ENCODE peak calls at places on chromosome 5, in five cellular contexts. One of them, this sample, is unnamed.

GRCh38 chr5:80216753-80217596 is 38.9 kb downstream of the SERINC5 start:
- DNase-seq in fibroblast of lung: peak
- DNase-seq in Karpas-422: no peak
- DNase-seq in BJ: no peak
- DNase-seq in GM23248: peak
- DNase-seq in this sample: peak

GRCh38 chr5:89315194-89315593 is 432.2 kb upstream of the MEF2C start:
- DNase-seq in Karpas-422: no peak
- DNase-seq in BJ: no peak
- DNase-seq in GM23248: peak
- DNase-seq in fibroblast of lung: peak
- DNase-seq in this sample: peak

GRCh38 chr5:115194671-115195070 is 25.0 kb upstream of the TRIM36 start:
- DNase-seq in GM23248: peak
- DNase-seq in Karpas-422: no peak
- DNase-seq in fibroblast of lung: peak
- DNase-seq in BJ: peak
- DNase-seq in this sample: peak

GRCh38 chr5:146313027-146313426 is 25.6 kb upstream of the POU4F3 start:
- DNase-seq in BJ: no peak
- DNase-seq in fibroblast of lung: no peak
- DNase-seq in GM23248: no peak
- DNase-seq in Karpas-422: no peak
- DNase-seq in this sample: no peak

GRCh38 chr5:93891491-93892480 is 150.4 kb upstream of the POU5F2 start:
- DNase-seq in Karpas-422: no peak
- DNase-seq in BJ: no peak
- DNase-seq in fibroblast of lung: peak
- DNase-seq in GM23248: no peak
- DNase-seq in this sample: no peak

GRCh38 chr5:174503461-174504265 is 220.7 kb upstream of the MSX2 start:
- DNase-seq in GM23248: peak
- DNase-seq in BJ: peak
- DNase-seq in Karpas-422: no peak
- DNase-seq in fibroblast of lung: peak
- DNase-seq in this sample: peak

GRCh38 chr5:25458628-25459027 is 813.9 kb upstream of the CDH10 start:
- DNase-seq in fibroblast of lung: peak
- DNase-seq in BJ: no peak
- DNase-seq in Karpas-422: no peak
- DNase-seq in GM23248: no peak
- DNase-seq in this sample: no peak

GRCh38 chr5:19771174-19771835 is 216.7 kb downstream of the CDH18 start:
- DNase-seq in fibroblast of lung: peak
- DNase-seq in GM23248: peak
- DNase-seq in Karpas-422: no peak
- DNase-seq in BJ: no peak
- DNase-seq in this sample: no peak

GRCh38 chr5:52859619-52860018 is 71.9 kb downstream of the ITGA1 start:
- DNase-seq in Karpas-422: no peak
- DNase-seq in BJ: peak
- DNase-seq in fibroblast of lung: peak
- DNase-seq in GM23248: peak
- DNase-seq in this sample: peak

GRCh38 chr5:115325291-115326019 is 29.0 kb upstream of the CCDC112 start:
- DNase-seq in Karpas-422: no peak
- DNase-seq in fibroblast of lung: no peak
- DNase-seq in BJ: no peak
- DNase-seq in GM23248: no peak
- DNase-seq in this sample: no peak

GRCh38 chr5:173486355-173486754 is 130.1 kb downstream of the BOD1 start:
- DNase-seq in GM23248: no peak
- DNase-seq in fibroblast of lung: no peak
- DNase-seq in Karpas-422: no peak
- DNase-seq in BJ: no peak
- DNase-seq in this sample: no peak

GRCh38 chr5:1732238-1732880 is 67.3 kb downstream of the MRPL36 start:
- DNase-seq in Karpas-422: no peak
- DNase-seq in fibroblast of lung: no peak
- DNase-seq in GM23248: no peak
- DNase-seq in BJ: no peak
- DNase-seq in this sample: no peak

GRCh38 chr5:122110990-122111389 is 18.4 kb upstream of the ZNF474 start:
- DNase-seq in Karpas-422: no peak
- DNase-seq in fibroblast of lung: no peak
- DNase-seq in GM23248: no peak
- DNase-seq in BJ: no peak
- DNase-seq in this sample: no peak

GRCh38 chr5:79183011-79183410 is 52.9 kb upstream of the JMY start:
- DNase-seq in Karpas-422: no peak
- DNase-seq in BJ: no peak
- DNase-seq in fibroblast of lung: no peak
- DNase-seq in GM23248: peak
- DNase-seq in this sample: no peak

GRCh38 chr5:177540438-177540837 is 13.9 kb downstream of the FAM193B start:
- DNase-seq in GM23248: no peak
- DNase-seq in Karpas-422: no peak
- DNase-seq in BJ: no peak
- DNase-seq in fibroblast of lung: no peak
- DNase-seq in this sample: no peak

GRCh38 chr5:1156033-1156753 is 44.3 kb upstream of the SLC12A7 start:
- DNase-seq in GM23248: no peak
- DNase-seq in BJ: no peak
- DNase-seq in fibroblast of lung: no peak
- DNase-seq in Karpas-422: no peak
- DNase-seq in this sample: no peak

GRCh38 chr5:138110266-138110963 is 26.6 kb downstream of the WNT8A start:
- DNase-seq in BJ: no peak
- DNase-seq in fibroblast of lung: peak
- DNase-seq in GM23248: no peak
- DNase-seq in Karpas-422: no peak
- DNase-seq in this sample: no peak

GRCh38 chr5:151315998-151316597 is 12.5 kb upstream of the SLC36A3 start:
- DNase-seq in Karpas-422: peak
- DNase-seq in fibroblast of lung: peak
- DNase-seq in GM23248: peak
- DNase-seq in BJ: no peak
- DNase-seq in this sample: peak

GRCh38 chr5:139774980-139775654 is 20.5 kb upstream of the PSD2 start:
- DNase-seq in fibroblast of lung: peak
- DNase-seq in GM23248: peak
- DNase-seq in BJ: no peak
- DNase-seq in Karpas-422: peak
- DNase-seq in this sample: peak

GRCh38 chr5:142063878-142064331 is 44.7 kb upstream of the NDFIP1 start:
- DNase-seq in GM23248: peak
- DNase-seq in Karpas-422: no peak
- DNase-seq in BJ: no peak
- DNase-seq in fibroblast of lung: peak
- DNase-seq in this sample: peak

GRCh38 chr5:54718647-54719046 is 201.1 kb downstream of the SNX18 start:
- DNase-seq in BJ: no peak
- DNase-seq in fibroblast of lung: peak
- DNase-seq in Karpas-422: no peak
- DNase-seq in GM23248: peak
- DNase-seq in this sample: peak

DNA sequence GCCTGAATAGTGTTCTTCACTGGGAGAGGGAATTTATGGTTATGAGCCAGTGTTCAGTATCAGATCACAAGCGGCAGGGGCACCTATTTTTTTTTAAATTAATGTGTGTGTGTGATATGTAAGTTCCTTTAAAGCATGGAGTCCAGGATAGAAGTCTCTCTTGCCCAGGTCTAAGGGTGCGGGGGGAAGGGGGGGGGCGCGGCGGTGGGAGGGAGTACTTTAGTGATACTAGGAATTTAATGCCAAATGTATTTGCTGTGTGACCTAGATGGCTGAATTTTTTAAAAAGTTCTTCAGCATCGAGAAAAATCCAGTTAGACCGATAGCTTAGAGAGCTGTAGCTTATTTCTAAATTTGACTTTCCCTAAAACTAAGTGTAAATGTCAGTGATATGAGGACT is 1.5 kb upstream of the FCHO2 start:
- DNase-seq in GM23248: no peak
- DNase-seq in fibroblast of lung: no peak
- DNase-seq in Karpas-422: no peak
- DNase-seq in BJ: no peak
- DNase-seq in this sample: no peak
- H3K4me3 ChIP-seq in GM23248: peak
- H3K4me3 ChIP-seq in fibroblast of lung: no peak
- H3K4me3 ChIP-seq in Karpas-422: no peak
- H3K4me3 ChIP-seq in BJ: no peak
- H3K4me3 ChIP-seq in this sample: no peak

GRCh38 chr5:159976921-159977320 is 32.0 kb upstream of the TTC1 start:
- DNase-seq in BJ: no peak
- DNase-seq in Karpas-422: no peak
- DNase-seq in fibroblast of lung: no peak
- DNase-seq in GM23248: no peak
- DNase-seq in this sample: no peak

GRCh38 chr5:159971931-159972461 is 36.9 kb upstream of the TTC1 start:
- DNase-seq in Karpas-422: no peak
- DNase-seq in BJ: no peak
- DNase-seq in GM23248: peak
- DNase-seq in fibroblast of lung: peak
- DNase-seq in this sample: no peak

GRCh38 chr5:159972538-159973362 is 36.2 kb upstream of the TTC1 start:
- DNase-seq in fibroblast of lung: no peak
- DNase-seq in Karpas-422: no peak
- DNase-seq in BJ: no peak
- DNase-seq in GM23248: no peak
- DNase-seq in this sample: no peak

GRCh38 chr5:159978358-159978757 is 30.6 kb upstream of the TTC1 start:
- DNase-seq in GM23248: no peak
- DNase-seq in fibroblast of lung: no peak
- DNase-seq in BJ: no peak
- DNase-seq in Karpas-422: no peak
- DNase-seq in this sample: no peak

DNA sequence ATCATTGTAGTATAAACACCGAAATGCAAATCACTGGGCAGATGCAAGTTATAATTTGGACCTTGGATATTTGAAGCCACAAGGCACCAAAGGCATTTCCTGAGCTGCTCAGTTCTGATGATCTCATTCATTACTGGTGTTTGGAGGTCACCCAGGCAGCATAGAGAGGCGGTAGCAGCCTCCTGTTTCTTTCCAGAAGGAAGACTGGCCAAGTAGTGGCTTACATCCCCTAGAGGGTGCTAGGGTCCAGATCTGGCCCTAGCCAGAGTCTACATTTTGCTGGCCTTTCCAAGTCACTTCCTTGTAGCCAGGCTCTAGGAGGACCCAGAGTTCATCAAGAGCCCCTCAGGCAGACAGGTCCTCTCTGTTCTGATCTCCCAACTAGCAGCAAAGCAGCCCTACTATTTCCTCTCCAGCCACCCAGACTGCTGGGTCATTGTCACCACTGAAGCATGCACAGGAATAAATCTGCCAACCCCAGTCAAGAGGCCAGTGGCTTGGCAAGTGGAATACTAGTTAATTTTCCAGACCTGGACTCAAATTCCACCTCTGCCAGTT is 33.4 kb upstream of the TTC1 start:
- DNase-seq in Karpas-422: no peak
- DNase-seq in fibroblast of lung: peak
- DNase-seq in BJ: peak
- DNase-seq in GM23248: peak
- DNase-seq in this sample: peak
- H3K4me3 ChIP-seq in Karpas-422: no peak
- H3K4me3 ChIP-seq in fibroblast of lung: no peak
- H3K4me3 ChIP-seq in BJ: no peak
- H3K4me3 ChIP-seq in GM23248: peak
- H3K4me3 ChIP-seq in this sample: no peak

GRCh38 chr5:157033071-157033583 is 25.8 kb downstream of the HAVCR1 start:
- DNase-seq in Karpas-422: no peak
- DNase-seq in fibroblast of lung: no peak
- DNase-seq in GM23248: no peak
- DNase-seq in BJ: no peak
- DNase-seq in this sample: no peak

GRCh38 chr5:157026789-157027424 is 32.0 kb downstream of the HAVCR1 start:
- DNase-seq in GM23248: peak
- DNase-seq in BJ: no peak
- DNase-seq in fibroblast of lung: no peak
- DNase-seq in Karpas-422: peak
- DNase-seq in this sample: no peak

GRCh38 chr5:157030692-157031091 is 28.2 kb downstream of the HAVCR1 start:
- DNase-seq in Karpas-422: no peak
- DNase-seq in fibroblast of lung: no peak
- DNase-seq in BJ: no peak
- DNase-seq in GM23248: no peak
- DNase-seq in this sample: no peak

GRCh38 chr5:157025093-157025698 is 33.7 kb downstream of the HAVCR1 start:
- DNase-seq in fibroblast of lung: no peak
- DNase-seq in GM23248: no peak
- DNase-seq in Karpas-422: no peak
- DNase-seq in BJ: no peak
- DNase-seq in this sample: no peak

DNA sequence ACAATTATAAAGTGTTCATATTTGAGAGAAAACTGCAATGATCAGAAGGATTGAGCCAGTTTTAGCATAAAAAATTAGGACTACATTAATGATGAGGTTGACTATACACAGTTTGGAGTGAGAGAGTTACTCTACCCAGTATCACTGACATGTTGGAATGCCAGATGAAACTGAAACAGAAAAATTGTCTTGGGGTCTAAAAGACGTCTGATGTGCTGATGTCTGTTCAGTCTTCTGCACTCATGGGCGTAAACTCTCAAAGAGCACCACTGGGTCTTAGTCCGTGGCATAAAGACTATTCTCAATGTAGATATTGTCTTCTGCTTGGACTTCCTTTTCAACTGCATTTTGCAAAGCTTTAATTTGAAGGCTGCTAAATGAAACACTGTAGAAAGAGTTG is 29.5 kb downstream of the HAVCR1 start:
- DNase-seq in GM23248: no peak
- DNase-seq in BJ: no peak
- DNase-seq in fibroblast of lung: no peak
- DNase-seq in Karpas-422: no peak
- DNase-seq in this sample: no peak
- H3K4me3 ChIP-seq in GM23248: no peak
- H3K4me3 ChIP-seq in BJ: no peak
- H3K4me3 ChIP-seq in fibroblast of lung: no peak
- H3K4me3 ChIP-seq in Karpas-422: no peak
- H3K4me3 ChIP-seq in this sample: no peak

GRCh38 chr5:60489856-60490255 is 210.1 kb downstream of the DEPDC1B start:
- DNase-seq in BJ: no peak
- DNase-seq in fibroblast of lung: no peak
- DNase-seq in GM23248: no peak
- DNase-seq in Karpas-422: no peak
- DNase-seq in this sample: no peak

GRCh38 chr5:60489377-60489776 is 210.6 kb downstream of the DEPDC1B start:
- DNase-seq in GM23248: no peak
- DNase-seq in Karpas-422: no peak
- DNase-seq in fibroblast of lung: no peak
- DNase-seq in BJ: no peak
- DNase-seq in this sample: no peak

GRCh38 chr5:60487466-60487865 is 212.5 kb downstream of the DEPDC1B start:
- DNase-seq in fibroblast of lung: peak
- DNase-seq in Karpas-422: no peak
- DNase-seq in GM23248: no peak
- DNase-seq in BJ: no peak
- DNase-seq in this sample: no peak

GRCh38 chr5:60487885-60488425 is 212.0 kb downstream of the DEPDC1B start:
- DNase-seq in BJ: no peak
- DNase-seq in GM23248: peak
- DNase-seq in Karpas-422: no peak
- DNase-seq in fibroblast of lung: no peak
- DNase-seq in this sample: peak

GRCh38 chr5:60488466-60489130 is 211.4 kb downstream of the DEPDC1B start:
- DNase-seq in BJ: no peak
- DNase-seq in GM23248: no peak
- DNase-seq in Karpas-422: no peak
- DNase-seq in fibroblast of lung: peak
- DNase-seq in this sample: no peak
- H3K4me3 ChIP-seq in BJ: no peak
- H3K4me3 ChIP-seq in GM23248: peak
- H3K4me3 ChIP-seq in Karpas-422: no peak
- H3K4me3 ChIP-seq in fibroblast of lung: no peak
- H3K4me3 ChIP-seq in this sample: peak

This sample was measured in AG10803.